ENCODE peak calls at places on chromosomes 16 and 17, in seven cellular contexts. One of them, this sample, is unnamed.

GRCh38 chr16:17448640-17449638 is 21.8 kb downstream of the XYLT1 start:
- DNase-seq in HCEC 1CT: no peak
- DNase-seq in activated CD4-positive, alpha-beta T cell treated with anti-CD3 and anti-CD28 coated beads for 36 hours: peak; percentile 71
- DNase-seq in AG04450: no peak
- DNase-seq in activated CD8-positive, alpha-beta T cell treated with anti-CD3 and anti-CD28 coated beads, Interleukin-2, amount 10 ng/mL, durations not matched to agents 7 days and 5 days: peak; percentile 68
- DNase-seq in HS-27A: no peak
- DNase-seq in NB4: peak; percentile 40
- DNase-seq in this sample: no peak

GRCh38 chr17:39194089-39194984 is 3.1 kb downstream of the CACNB1 start:
- DNase-seq in HCEC 1CT: no peak
- DNase-seq in activated CD4-positive, alpha-beta T cell treated with anti-CD3 and anti-CD28 coated beads for 36 hours: no peak
- DNase-seq in AG04450: no peak
- DNase-seq in activated CD8-positive, alpha-beta T cell treated with anti-CD3 and anti-CD28 coated beads, Interleukin-2, amount 10 ng/mL, durations not matched to agents 7 days and 5 days: no peak
- DNase-seq in HS-27A: no peak
- DNase-seq in NB4: peak; percentile 62
- DNase-seq in this sample: no peak

GRCh38 chr16:15966420-15967222 is 17.2 kb downstream of the ABCC1 start:
- DNase-seq in HCEC 1CT: peak; percentile 88
- DNase-seq in activated CD4-positive, alpha-beta T cell treated with anti-CD3 and anti-CD28 coated beads for 36 hours: no peak
- DNase-seq in AG04450: peak; percentile 61
- DNase-seq in activated CD8-positive, alpha-beta T cell treated with anti-CD3 and anti-CD28 coated beads, Interleukin-2, amount 10 ng/mL, durations not matched to agents 7 days and 5 days: no peak
- DNase-seq in HS-27A: peak; percentile 87
- DNase-seq in NB4: no peak
- DNase-seq in this sample: no peak

GRCh38 chr17:62892870-62893338 is 73.1 kb upstream of the TANC2 start:
- DNase-seq in HCEC 1CT: peak; percentile 81
- DNase-seq in activated CD4-positive, alpha-beta T cell treated with anti-CD3 and anti-CD28 coated beads for 36 hours: peak; percentile 45
- DNase-seq in AG04450: peak; percentile 47
- DNase-seq in activated CD8-positive, alpha-beta T cell treated with anti-CD3 and anti-CD28 coated beads, Interleukin-2, amount 10 ng/mL, durations not matched to agents 7 days and 5 days: peak; percentile 37
- DNase-seq in HS-27A: no peak
- DNase-seq in NB4: peak; percentile 92
- DNase-seq in this sample: peak; percentile 62

GRCh38 chr16:31356566-31357323 is 1.8 kb downstream of the ITGAX start:
- DNase-seq in HCEC 1CT: no peak
- DNase-seq in activated CD4-positive, alpha-beta T cell treated with anti-CD3 and anti-CD28 coated beads for 36 hours: no peak
- DNase-seq in AG04450: no peak
- DNase-seq in activated CD8-positive, alpha-beta T cell treated with anti-CD3 and anti-CD28 coated beads, Interleukin-2, amount 10 ng/mL, durations not matched to agents 7 days and 5 days: no peak
- DNase-seq in HS-27A: no peak
- DNase-seq in NB4: no peak
- DNase-seq in this sample: no peak

GRCh38 chr17:74827800-74828199 is 31.9 kb downstream of the GRIN2C start:
- DNase-seq in HCEC 1CT: no peak
- DNase-seq in activated CD4-positive, alpha-beta T cell treated with anti-CD3 and anti-CD28 coated beads for 36 hours: no peak
- DNase-seq in AG04450: no peak
- DNase-seq in activated CD8-positive, alpha-beta T cell treated with anti-CD3 and anti-CD28 coated beads, Interleukin-2, amount 10 ng/mL, durations not matched to agents 7 days and 5 days: no peak
- DNase-seq in HS-27A: no peak
- DNase-seq in NB4: no peak
- DNase-seq in this sample: no peak

GRCh38 chr16:30637952-30638351 is 12.8 kb upstream of the PRR14 start:
- DNase-seq in HCEC 1CT: peak; percentile 66
- DNase-seq in activated CD4-positive, alpha-beta T cell treated with anti-CD3 and anti-CD28 coated beads for 36 hours: peak; percentile 38
- DNase-seq in AG04450: no peak
- DNase-seq in activated CD8-positive, alpha-beta T cell treated with anti-CD3 and anti-CD28 coated beads, Interleukin-2, amount 10 ng/mL, durations not matched to agents 7 days and 5 days: peak; percentile 58
- DNase-seq in HS-27A: no peak
- DNase-seq in NB4: peak; percentile 76
- DNase-seq in this sample: no peak

GRCh38 chr17:48181653-48182052 is 74.1 kb downstream of the SNX11 start:
- DNase-seq in HCEC 1CT: peak; percentile 54
- DNase-seq in activated CD4-positive, alpha-beta T cell treated with anti-CD3 and anti-CD28 coated beads for 36 hours: no peak
- DNase-seq in AG04450: no peak
- DNase-seq in activated CD8-positive, alpha-beta T cell treated with anti-CD3 and anti-CD28 coated beads, Interleukin-2, amount 10 ng/mL, durations not matched to agents 7 days and 5 days: no peak
- DNase-seq in HS-27A: peak; percentile 42
- DNase-seq in NB4: peak; percentile 21
- DNase-seq in this sample: no peak

GRCh38 chr16:89593841-89594240 is 18.3 kb downstream of the CPNE7 start:
- DNase-seq in HCEC 1CT: no peak
- DNase-seq in activated CD4-positive, alpha-beta T cell treated with anti-CD3 and anti-CD28 coated beads for 36 hours: peak; percentile 40
- DNase-seq in AG04450: no peak
- DNase-seq in activated CD8-positive, alpha-beta T cell treated with anti-CD3 and anti-CD28 coated beads, Interleukin-2, amount 10 ng/mL, durations not matched to agents 7 days and 5 days: peak; percentile 74
- DNase-seq in HS-27A: no peak
- DNase-seq in NB4: no peak
- DNase-seq in this sample: no peak

GRCh38 chr17:6187836-6188235 is 117.7 kb downstream of the WSCD1 start:
- DNase-seq in HCEC 1CT: no peak
- DNase-seq in activated CD4-positive, alpha-beta T cell treated with anti-CD3 and anti-CD28 coated beads for 36 hours: no peak
- DNase-seq in AG04450: no peak
- DNase-seq in activated CD8-positive, alpha-beta T cell treated with anti-CD3 and anti-CD28 coated beads, Interleukin-2, amount 10 ng/mL, durations not matched to agents 7 days and 5 days: no peak
- DNase-seq in HS-27A: no peak
- DNase-seq in NB4: no peak
- DNase-seq in this sample: no peak

GRCh38 chr16:46772463-46772862 is 24.3 kb upstream of the MYLK3 start:
- DNase-seq in HCEC 1CT: no peak
- DNase-seq in activated CD4-positive, alpha-beta T cell treated with anti-CD3 and anti-CD28 coated beads for 36 hours: no peak
- DNase-seq in AG04450: no peak
- DNase-seq in activated CD8-positive, alpha-beta T cell treated with anti-CD3 and anti-CD28 coated beads, Interleukin-2, amount 10 ng/mL, durations not matched to agents 7 days and 5 days: no peak
- DNase-seq in HS-27A: no peak
- DNase-seq in NB4: no peak
- DNase-seq in this sample: no peak

GRCh38 chr17:82497483-82498405 is 21.8 kb upstream of the FOXK2 start:
- DNase-seq in HCEC 1CT: peak; percentile 89
- DNase-seq in activated CD4-positive, alpha-beta T cell treated with anti-CD3 and anti-CD28 coated beads for 36 hours: peak; percentile 66
- DNase-seq in AG04450: peak; percentile 55
- DNase-seq in activated CD8-positive, alpha-beta T cell treated with anti-CD3 and anti-CD28 coated beads, Interleukin-2, amount 10 ng/mL, durations not matched to agents 7 days and 5 days: peak; percentile 58
- DNase-seq in HS-27A: no peak
- DNase-seq in NB4: peak; percentile 76
- DNase-seq in this sample: no peak

GRCh38 chr16:8714143-8714542 is 39.7 kb downstream of the ABAT start:
- DNase-seq in HCEC 1CT: no peak
- DNase-seq in activated CD4-positive, alpha-beta T cell treated with anti-CD3 and anti-CD28 coated beads for 36 hours: no peak
- DNase-seq in AG04450: no peak
- DNase-seq in activated CD8-positive, alpha-beta T cell treated with anti-CD3 and anti-CD28 coated beads, Interleukin-2, amount 10 ng/mL, durations not matched to agents 7 days and 5 days: no peak
- DNase-seq in HS-27A: no peak
- DNase-seq in NB4: no peak
- DNase-seq in this sample: no peak

GRCh38 chr17:63361182-63361581 is 84.9 kb downstream of the CYB561 start:
- DNase-seq in HCEC 1CT: no peak
- DNase-seq in activated CD4-positive, alpha-beta T cell treated with anti-CD3 and anti-CD28 coated beads for 36 hours: no peak
- DNase-seq in AG04450: no peak
- DNase-seq in activated CD8-positive, alpha-beta T cell treated with anti-CD3 and anti-CD28 coated beads, Interleukin-2, amount 10 ng/mL, durations not matched to agents 7 days and 5 days: no peak
- DNase-seq in HS-27A: no peak
- DNase-seq in NB4: no peak
- DNase-seq in this sample: no peak

GRCh38 chr17:43998552-43998951 is 5.9 kb upstream of the NAGS start:
- DNase-seq in HCEC 1CT: peak; percentile 84
- DNase-seq in activated CD4-positive, alpha-beta T cell treated with anti-CD3 and anti-CD28 coated beads for 36 hours: no peak
- DNase-seq in AG04450: no peak
- DNase-seq in activated CD8-positive, alpha-beta T cell treated with anti-CD3 and anti-CD28 coated beads, Interleukin-2, amount 10 ng/mL, durations not matched to agents 7 days and 5 days: no peak
- DNase-seq in HS-27A: no peak
- DNase-seq in NB4: peak; percentile 65
- DNase-seq in this sample: no peak

GRCh38 chr17:1792495-1793446 is 30.9 kb downstream of the SERPINF1 start:
- DNase-seq in HCEC 1CT: no peak
- DNase-seq in activated CD4-positive, alpha-beta T cell treated with anti-CD3 and anti-CD28 coated beads for 36 hours: no peak
- DNase-seq in AG04450: no peak
- DNase-seq in activated CD8-positive, alpha-beta T cell treated with anti-CD3 and anti-CD28 coated beads, Interleukin-2, amount 10 ng/mL, durations not matched to agents 7 days and 5 days: no peak
- DNase-seq in HS-27A: no peak
- DNase-seq in NB4: no peak
- DNase-seq in this sample: no peak

GRCh38 chr16:48445782-48446533 is 60.7 kb upstream of the SIAH1 start:
- DNase-seq in HCEC 1CT: no peak
- DNase-seq in activated CD4-positive, alpha-beta T cell treated with anti-CD3 and anti-CD28 coated beads for 36 hours: no peak
- DNase-seq in AG04450: no peak
- DNase-seq in activated CD8-positive, alpha-beta T cell treated with anti-CD3 and anti-CD28 coated beads, Interleukin-2, amount 10 ng/mL, durations not matched to agents 7 days and 5 days: no peak
- DNase-seq in HS-27A: no peak
- DNase-seq in NB4: no peak
- DNase-seq in this sample: no peak

GRCh38 chr17:538096-538973 is 176.3 kb downstream of the VPS53 start:
- DNase-seq in HCEC 1CT: no peak
- DNase-seq in activated CD4-positive, alpha-beta T cell treated with anti-CD3 and anti-CD28 coated beads for 36 hours: no peak
- DNase-seq in AG04450: peak; percentile 34
- DNase-seq in activated CD8-positive, alpha-beta T cell treated with anti-CD3 and anti-CD28 coated beads, Interleukin-2, amount 10 ng/mL, durations not matched to agents 7 days and 5 days: no peak
- DNase-seq in HS-27A: no peak
- DNase-seq in NB4: peak; percentile 61
- DNase-seq in this sample: peak; percentile 6

GRCh38 chr17:44990994-44991393 is 22.9 kb upstream of the C1QL1 start:
- DNase-seq in HCEC 1CT: no peak
- DNase-seq in activated CD4-positive, alpha-beta T cell treated with anti-CD3 and anti-CD28 coated beads for 36 hours: no peak
- DNase-seq in AG04450: no peak
- DNase-seq in activated CD8-positive, alpha-beta T cell treated with anti-CD3 and anti-CD28 coated beads, Interleukin-2, amount 10 ng/mL, durations not matched to agents 7 days and 5 days: no peak
- DNase-seq in HS-27A: no peak
- DNase-seq in NB4: no peak
- DNase-seq in this sample: no peak

GRCh38 chr17:42518755-42519545 is 17.1 kb upstream of the NAGLU start:
- DNase-seq in HCEC 1CT: peak; percentile 50
- DNase-seq in activated CD4-positive, alpha-beta T cell treated with anti-CD3 and anti-CD28 coated beads for 36 hours: no peak
- DNase-seq in AG04450: no peak
- DNase-seq in activated CD8-positive, alpha-beta T cell treated with anti-CD3 and anti-CD28 coated beads, Interleukin-2, amount 10 ng/mL, durations not matched to agents 7 days and 5 days: no peak
- DNase-seq in HS-27A: no peak
- DNase-seq in NB4: no peak
- DNase-seq in this sample: no peak

GRCh38 chr17:16363749-16364536 is 10.7 kb upstream of the CENPV start:
- DNase-seq in HCEC 1CT: peak; percentile 61
- DNase-seq in activated CD4-positive, alpha-beta T cell treated with anti-CD3 and anti-CD28 coated beads for 36 hours: peak; percentile 89
- DNase-seq in AG04450: no peak
- DNase-seq in activated CD8-positive, alpha-beta T cell treated with anti-CD3 and anti-CD28 coated beads, Interleukin-2, amount 10 ng/mL, durations not matched to agents 7 days and 5 days: peak; percentile 87
- DNase-seq in HS-27A: no peak
- DNase-seq in NB4: peak; percentile 86
- DNase-seq in this sample: no peak

GRCh38 chr17:62165378-62165722 is 100.3 kb upstream of the MED13 start:
- DNase-seq in HCEC 1CT: no peak
- DNase-seq in activated CD4-positive, alpha-beta T cell treated with anti-CD3 and anti-CD28 coated beads for 36 hours: no peak
- DNase-seq in AG04450: no peak
- DNase-seq in activated CD8-positive, alpha-beta T cell treated with anti-CD3 and anti-CD28 coated beads, Interleukin-2, amount 10 ng/mL, durations not matched to agents 7 days and 5 days: no peak
- DNase-seq in HS-27A: no peak
- DNase-seq in NB4: no peak
- DNase-seq in this sample: no peak

GRCh38 chr17:35245196-35245486 is 2.3 kb downstream of the SLFN5 start:
- DNase-seq in HCEC 1CT: peak; percentile 92
- DNase-seq in activated CD4-positive, alpha-beta T cell treated with anti-CD3 and anti-CD28 coated beads for 36 hours: peak; percentile 41
- DNase-seq in AG04450: peak; percentile 83
- DNase-seq in activated CD8-positive, alpha-beta T cell treated with anti-CD3 and anti-CD28 coated beads, Interleukin-2, amount 10 ng/mL, durations not matched to agents 7 days and 5 days: no peak
- DNase-seq in HS-27A: no peak
- DNase-seq in NB4: peak; percentile 13
- DNase-seq in this sample: no peak

This sample was measured in SIG-M5.